ENCODE peak calls at places on chromosomes 11 and 22, in seven cellular contexts. J is cardiac muscle cell, Q is ovary, W is transverse colon, R is body of pancreas, Y is mammary epithelial cell, U is IMR-90. N is an unnamed sample. For H3K36me3 and H3K4me1, the result is how much of the 10 kb centered on the place peaks cover.

GRCh38 chr11:78428773-78429172 is 11.2 kb upstream of the GAB2 start:
- DNase-seq in J (no peak), Q (no peak), W (no peak), R (no peak), Y (no peak), U (peak), N (no peak)

GRCh38 chr22:38843201-38843715 is 570 bp downstream of the NPTXR start:
- DNase-seq in J (peak), Q (peak), W (peak), R (peak), Y (peak), U (peak), N (peak)

GRCh38 chr11:86214710-86215109 is 29.8 kb upstream of the EED start:
- DNase-seq in J (no peak), Q (no peak), W (no peak), R (no peak), Y (peak), U (no peak), N (no peak)

GRCh38 chr11:84290647-84291046 is 1004.5 kb upstream of the CCDC90B start:
- DNase-seq in J (no peak), Q (no peak), W (no peak), R (no peak), Y (no peak), U (peak), N (no peak)

GRCh38 chr11:114158886-114159285 is 99.4 kb downstream of the ZBTB16 start:
- DNase-seq in J (no peak), Q (no peak), W (no peak), R (peak), Y (no peak), U (peak), N (no peak)

GRCh38 chr22:38016182-38017078 is 32.1 kb upstream of the SOX10 start:
- DNase-seq in J (no peak), Q (peak), W (peak), R (peak), Y (peak), U (peak), N (no peak)

GRCh38 chr22:33162196-33162595 is 104.0 kb upstream of the SYN3 start:
- DNase-seq in J (no peak), Q (no peak), W (no peak), R (no peak), Y (no peak), U (no peak), N (no peak)

GRCh38 chr11:75593337-75593915 is 31.4 kb downstream of the SERPINH1 start:
- DNase-seq in J (no peak), Q (no peak), W (no peak), R (no peak), Y (no peak), U (no peak), N (no peak)

GRCh38 chr11:2700415-2701211 is 819 bp upstream of the KCNQ1OT1 start:
- DNase-seq in J (peak), Q (peak), W (peak), R (peak), Y (no peak), U (no peak), N (peak)

GRCh38 chr11:5369793-5370192 is 13.8 kb upstream of the OR51M1 start:
- DNase-seq in J (peak), Q (no peak), W (no peak), R (no peak), Y (no peak), U (peak), N (no peak)

GRCh38 chr11:5536482-5536881 is 11.9 kb downstream of the OR52H1 start:
- DNase-seq in J (no peak), Q (no peak), W (no peak), R (no peak), Y (no peak), U (no peak), N (no peak)

GRCh38 chr11:63813563-63814382 is 517 bp downstream of the SPINDOC start:
- DNase-seq in J (peak), Q (peak), W (peak), R (peak), Y (peak), U (peak), N (peak)

GRCh38 chr11:27381238-27381666 is 18.2 kb upstream of the CCDC34 start:
- DNase-seq in J (no peak), Q (no peak), W (no peak), R (peak), Y (no peak), U (no peak), N (no peak)
- H3K36me3 ChIP-seq in J (under half), Q (under half), W (under half), R (under half), Y (under half), U (under half), N (under half)

GRCh38 chr11:47578524-47579460 is at the start of the genes KBTBD4 and NDUFS3:
- DNase-seq in J (peak), Q (peak), W (peak), R (peak), Y (peak), U (peak), N (peak)

GRCh38 chr11:47572715-47573255 is 6.0 kb downstream of the KBTBD4 start:
- DNase-seq in J (no peak), Q (peak), W (no peak), R (no peak), Y (no peak), U (no peak), N (peak)

GRCh38 chr11:47571895-47572294 is 6.5 kb downstream of the PTPMT1 start:
- DNase-seq in J (no peak), Q (no peak), W (no peak), R (no peak), Y (peak), U (peak), N (peak)

GRCh38 chr11:47573321-47573720 is 5.4 kb downstream of the KBTBD4 start:
- DNase-seq in J (no peak), Q (peak), W (no peak), R (no peak), Y (no peak), U (no peak), N (peak)

GRCh38 chr11:47577460-47578041 is 1.2 kb downstream of the KBTBD4 start:
- DNase-seq in J (no peak), Q (peak), W (no peak), R (no peak), Y (peak), U (no peak), N (peak)
- H3K27ac ChIP-seq in J (peak), Q (no peak), W (no peak), R (no peak), Y (peak), U (peak), N (no peak)

DNA sequence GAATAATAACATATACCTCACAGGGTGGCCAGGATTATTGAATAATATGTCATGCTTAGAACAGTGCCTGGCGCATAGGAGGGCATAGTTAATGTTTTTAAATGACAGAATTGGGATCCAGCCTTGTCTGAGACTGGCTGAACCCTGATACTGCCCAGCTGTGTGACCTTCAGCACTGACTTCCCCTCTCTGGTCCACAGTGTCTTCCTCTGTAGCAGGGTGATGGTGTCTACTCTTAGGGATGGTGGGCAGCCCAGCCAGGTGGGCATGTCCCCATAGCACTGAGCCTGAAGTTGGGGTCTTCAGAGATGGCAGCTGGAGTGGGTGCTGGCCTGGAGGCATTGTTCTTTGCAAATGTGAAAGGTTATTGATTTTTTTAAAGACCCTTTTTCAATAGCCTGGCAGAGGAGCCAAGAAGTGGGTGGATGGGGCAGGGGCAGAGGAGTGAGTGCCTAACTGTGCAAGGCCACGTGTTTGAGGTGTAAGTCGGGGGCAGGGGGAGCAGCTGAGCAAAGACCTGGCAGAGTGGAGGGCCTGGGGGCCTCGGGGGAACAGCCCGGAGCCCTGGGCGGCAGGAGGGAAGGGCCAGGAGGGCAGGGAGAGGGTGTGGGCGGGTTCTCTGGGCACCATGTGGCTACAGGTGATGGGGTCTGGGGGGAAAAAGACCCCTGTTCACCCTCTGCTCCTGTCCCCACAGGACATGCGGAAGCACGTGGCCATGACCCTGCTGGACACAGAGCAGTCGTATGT is 29.8 kb upstream of the RELT start:
- DNase-seq in J (no peak), Q (no peak), W (no peak), R (no peak), Y (no peak), U (no peak), N (no peak)
- H3K4me1 ChIP-seq in J (under half), Q (under half), W (under half), R (under half), Y (under half), U (under half), N (under half)

GRCh38 chr22:26547426-26547825 is 35.2 kb upstream of the TFIP11 start:
- DNase-seq in J (no peak), Q (no peak), W (no peak), R (no peak), Y (peak), U (peak), N (no peak)
- H3K36me3 ChIP-seq in J (under half), Q (under half), W (under half), R (under half), Y (under half), U (under half), N (under half)

GRCh38 chr11:111336062-111336461 is 37.7 kb downstream of the POU2AF3 start:
- DNase-seq in J (no peak), Q (no peak), W (no peak), R (no peak), Y (no peak), U (no peak), N (no peak)
- H3K27ac ChIP-seq in J (no peak), Q (no peak), W (no peak), R (peak), Y (no peak), U (no peak), N (no peak)

DNA sequence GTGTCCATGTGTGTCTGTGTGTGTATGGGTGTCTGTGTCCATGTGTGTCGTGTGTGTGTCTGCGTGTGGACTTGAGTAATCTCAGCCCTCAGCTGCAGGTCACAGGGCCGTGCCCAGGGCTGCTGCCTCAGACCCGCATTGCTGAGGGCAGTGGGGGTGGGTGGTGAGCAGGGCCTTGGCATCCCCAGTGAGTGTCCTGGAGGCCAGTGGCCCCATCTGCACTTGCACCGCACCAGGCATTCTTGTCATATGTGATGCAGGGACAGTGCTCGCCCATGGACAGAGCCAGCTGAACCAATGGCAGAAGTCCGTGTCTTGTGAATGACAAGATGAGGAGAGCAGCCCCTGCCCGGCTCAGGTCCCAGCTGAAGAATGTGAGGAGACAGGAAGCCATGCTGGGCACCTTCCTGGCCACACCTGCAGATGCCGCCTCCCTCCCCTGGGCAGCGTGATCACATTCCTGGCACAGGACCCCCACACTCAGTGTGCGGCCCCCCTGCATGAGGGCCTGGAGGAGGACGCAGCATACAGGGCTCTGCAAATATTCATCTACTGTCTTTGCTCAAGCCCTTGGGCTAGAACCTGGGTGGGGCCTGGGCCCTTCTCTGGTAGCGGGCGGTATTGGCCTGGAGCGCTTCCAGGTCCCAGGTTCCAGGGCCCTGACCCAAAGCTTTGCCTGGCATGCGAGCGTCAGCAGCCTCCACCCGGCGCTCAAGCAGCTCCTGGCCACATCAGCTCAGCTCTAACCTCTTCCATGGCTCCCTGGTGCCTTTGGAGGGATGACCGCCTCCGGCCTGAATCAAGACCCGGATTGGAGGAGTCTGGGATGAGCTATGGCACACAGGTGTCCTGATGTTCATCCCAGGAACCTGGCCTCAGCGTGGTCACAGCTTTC is 3.9 kb downstream of the ALDH3B2 start:
- DNase-seq in J (no peak), Q (no peak), W (no peak), R (no peak), Y (no peak), U (no peak), N (no peak)
- H3K4me1 ChIP-seq in J (under half), Q (under half), W (under half), R (under half), Y (under half), U (under half), N (under half)

GRCh38 chr11:73137262-73137941 is 4.7 kb downstream of the FCHSD2 start:
- DNase-seq in J (no peak), Q (no peak), W (no peak), R (no peak), Y (no peak), U (no peak), N (no peak)
- H3K36me3 ChIP-seq in J (under half), Q (under half), W (under half), R (under half), Y (under half), U (under half), N (under half)

GRCh38 chr11:61780581-61781162 is 11.7 kb downstream of the TMEM258 start:
- DNase-seq in J (no peak), Q (no peak), W (no peak), R (no peak), Y (no peak), U (no peak), N (no peak)
- H3K27ac ChIP-seq in J (no peak), Q (no peak), W (no peak), R (no peak), Y (no peak), U (no peak), N (no peak)

GRCh38 chr11:110123003-110123402 is 29.8 kb downstream of the ZC3H12C start:
- DNase-seq in J (no peak), Q (no peak), W (no peak), R (no peak), Y (no peak), U (peak), N (no peak)
- H3K4me1 ChIP-seq in J (under half), Q (under half), W (under half), R (under half), Y (under half), U (under half), N (under half)

GRCh38 chr11:215581-216037 is 8.1 kb downstream of the RIC8A start:
- DNase-seq in J (no peak), Q (no peak), W (no peak), R (no peak), Y (no peak), U (no peak), N (no peak)

GRCh38 chr11:214083-214482 is 6.6 kb downstream of the RIC8A start:
- DNase-seq in J (no peak), Q (no peak), W (no peak), R (no peak), Y (no peak), U (no peak), N (no peak)

GRCh38 chr11:218815-219593 is 11.5 kb downstream of the RIC8A start:
- DNase-seq in J (no peak), Q (no peak), W (no peak), R (no peak), Y (no peak), U (no peak), N (no peak)

GRCh38 chr11:217704-218103 is 10.2 kb downstream of the RIC8A start:
- DNase-seq in J (no peak), Q (no peak), W (no peak), R (no peak), Y (peak), U (no peak), N (no peak)

DNA sequence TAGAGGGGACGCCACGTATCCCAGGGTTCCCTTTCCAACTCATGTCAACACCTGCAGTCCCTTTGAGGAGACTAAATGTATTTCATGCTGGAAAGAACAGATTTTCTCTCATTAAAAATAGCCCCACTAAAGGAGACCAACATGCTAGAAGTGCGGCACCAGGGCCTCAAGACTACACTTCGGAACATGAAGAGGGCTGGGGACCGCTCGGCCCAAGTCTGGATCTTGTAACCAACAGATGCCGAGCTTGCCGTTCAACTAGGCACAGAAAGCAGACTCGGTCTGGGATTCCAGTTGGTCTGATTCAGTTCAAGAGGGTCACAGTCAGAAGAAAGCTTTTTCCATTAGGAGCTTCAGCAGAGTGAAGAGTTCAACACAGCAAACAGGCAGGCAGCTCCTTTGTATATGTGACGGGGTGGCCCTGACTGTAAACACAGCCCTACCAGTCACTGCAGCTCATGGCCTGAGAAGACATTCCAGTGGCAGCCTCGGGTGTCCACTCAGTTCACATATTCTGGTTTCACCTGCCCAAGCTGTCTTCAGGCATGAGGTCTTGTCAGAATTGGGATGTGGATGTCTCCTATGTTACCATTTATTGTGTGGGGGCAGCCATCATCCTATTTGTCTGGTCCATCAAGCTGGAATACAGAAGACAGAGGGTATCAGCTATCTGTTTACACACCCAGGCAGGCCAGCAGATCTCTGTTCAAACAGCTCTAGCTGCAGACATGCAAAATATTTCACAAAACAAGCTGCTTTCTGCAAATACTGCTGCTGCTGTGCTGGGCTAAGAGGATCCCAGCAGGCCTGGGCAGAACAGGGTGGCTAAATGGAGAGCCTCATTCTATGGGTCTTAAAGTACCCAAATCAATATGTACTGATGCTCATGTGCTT is 8.8 kb downstream of the RIC8A start:
- DNase-seq in J (no peak), Q (no peak), W (no peak), R (no peak), Y (no peak), U (no peak), N (no peak)
- H3K36me3 ChIP-seq in J (under half), Q (under half), W (under half), R (under half), Y (under half), U (half or more), N (under half)